ENCODE peak calls at places on chromosomes 2 and 18, in eight cellular contexts. S is heart right ventricle; U is IMR-90; P is left ventricle myocardium superior; X is fibroblast of the conjunctiva; I is brain microvascular endothelial cell; M is stimulated activated CD8-positive, alpha-beta memory T cell treated with anti-CD3 and anti-CD28 coated beads, Interleukin-7, amount 100 ng/mL, for 48 hours; H is activated CD8-positive, alpha-beta memory T cell treated with anti-CD3 and anti-CD28 coated beads for 1 hour. A is an unnamed sample.

GRCh38 chr2:143742631-143743030 is 613.4 kb downstream of the ARHGAP15 start:
- DNase-seq in S (no peak), U (peak; percentile 36), P (no peak), X (no peak), I (no peak), M (no peak), H (no peak), A (no peak)

GRCh38 chr2:237497820-237498128 is 10.7 kb downstream of the MLPH start:
- DNase-seq in S (no peak), U (peak; percentile 47), P (no peak), X (no peak), I (no peak), M (no peak), H (no peak), A (no peak)

GRCh38 chr2:232142049-232142448 is 180.5 kb downstream of the DIS3L2 start:
- DNase-seq in S (no peak), U (peak; percentile 31), P (no peak), X (peak; percentile 8), I (peak; percentile 27), M (no peak), H (no peak), A (peak; percentile 22)

GRCh38 chr2:3557588-3558204 is 437 bp downstream of the RNASEH1 start:
- DNase-seq in S (no peak), U (no peak), P (no peak), X (no peak), I (no peak), M (no peak), H (no peak), A (no peak)

GRCh38 chr2:106138904-106139574 is 55.1 kb downstream of the UXS1 start:
- DNase-seq in S (no peak), U (no peak), P (no peak), X (no peak), I (no peak), M (no peak), H (no peak), A (no peak)

GRCh38 chr2:25309402-25309801 is 32.3 kb downstream of the DNMT3A start:
- DNase-seq in S (no peak), U (peak; percentile 50), P (peak; percentile 62), X (peak; percentile 42), I (peak; percentile 40), M (no peak), H (peak; percentile 52), A (peak; percentile 10)

GRCh38 chr2:105919191-105919811 is 174.6 kb downstream of the NCK2 start:
- DNase-seq in S (peak; percentile 64), U (no peak), P (peak; percentile 79), X (no peak), I (no peak), M (no peak), H (no peak), A (no peak)

GRCh38 chr18:6616981-6617380 is 112.5 kb upstream of the ARHGAP28 start:
- DNase-seq in S (no peak), U (peak; percentile 41), P (no peak), X (no peak), I (no peak), M (no peak), H (no peak), A (no peak)

GRCh38 chr18:21444465-21445023 is 156.0 kb downstream of the ESCO1 start:
- DNase-seq in S (no peak), U (peak; percentile 59), P (no peak), X (peak; percentile 39), I (peak; percentile 36), M (no peak), H (no peak), A (peak; percentile 49)

GRCh38 chr2:237665713-237666143 is 38.3 kb downstream of the LRRFIP1 start:
- DNase-seq in S (no peak), U (no peak), P (no peak), X (no peak), I (no peak), M (no peak), H (no peak), A (no peak)

GRCh38 chr2:84526562-84526961 is 10.3 kb downstream of the DNAH6 start:
- DNase-seq in S (no peak), U (peak; percentile 23), P (no peak), X (no peak), I (no peak), M (no peak), H (no peak), A (no peak)

GRCh38 chr2:30691091-30691947 is 115.9 kb downstream of the CAPN13 start:
- DNase-seq in S (no peak), U (no peak), P (no peak), X (no peak), I (no peak), M (no peak), H (no peak), A (no peak)

GRCh38 chr2:8636691-8637636 is 44.9 kb upstream of the ID2 start:
- DNase-seq in S (no peak), U (peak; percentile 68), P (no peak), X (no peak), I (peak; percentile 11), M (no peak), H (no peak), A (peak; percentile 80)